ENCODE peak calls at places on chromosomes 6 and 20, in six cellular contexts. One of them, this sample, is unnamed. For H3K4me1, the result is how much of the 10 kb centered on the place peaks cover.

GRCh38 chr20:48949304-48950170 is 28.0 kb downstream of the ARFGEF2 start:
- DNase-seq in BE2C: no peak
- DNase-seq in transverse colon: peak
- DNase-seq in GM23248: no peak
- DNase-seq in thyroid gland: peak
- DNase-seq in colonic mucosa: no peak
- DNase-seq in this sample: no peak

GRCh38 chr6:168374051-168374502 is 54.5 kb upstream of the DACT2 start:
- DNase-seq in thyroid gland: peak
- DNase-seq in BE2C: no peak
- DNase-seq in GM23248: no peak
- DNase-seq in colonic mucosa: no peak
- DNase-seq in transverse colon: no peak
- DNase-seq in this sample: no peak

GRCh38 chr6:4347877-4348276 is 212.5 kb upstream of the ECI2 start:
- DNase-seq in BE2C: no peak
- DNase-seq in thyroid gland: no peak
- DNase-seq in colonic mucosa: no peak
- DNase-seq in GM23248: no peak
- DNase-seq in transverse colon: no peak
- DNase-seq in this sample: no peak

GRCh38 chr20:1562622-1563021 is 5.1 kb upstream of the SIRPD start:
- DNase-seq in GM23248: no peak
- DNase-seq in BE2C: no peak
- DNase-seq in colonic mucosa: no peak
- DNase-seq in thyroid gland: no peak
- DNase-seq in transverse colon: no peak
- DNase-seq in this sample: no peak

GRCh38 chr6:10258341-10258740 is 156.5 kb downstream of the TFAP2A start:
- DNase-seq in transverse colon: no peak
- DNase-seq in colonic mucosa: no peak
- DNase-seq in thyroid gland: no peak
- DNase-seq in GM23248: no peak
- DNase-seq in BE2C: no peak
- DNase-seq in this sample: no peak

GRCh38 chr6:53771780-53772624 is 22.8 kb upstream of the LRRC1 start:
- DNase-seq in BE2C: no peak
- DNase-seq in colonic mucosa: no peak
- DNase-seq in GM23248: peak
- DNase-seq in thyroid gland: no peak
- DNase-seq in transverse colon: no peak
- DNase-seq in this sample: no peak

GRCh38 chr6:53436904-53437303 is 88.2 kb upstream of the ELOVL5 start:
- DNase-seq in GM23248: peak
- DNase-seq in transverse colon: no peak
- DNase-seq in colonic mucosa: no peak
- DNase-seq in thyroid gland: no peak
- DNase-seq in BE2C: no peak
- DNase-seq in this sample: no peak

GRCh38 chr6:155495011-155495768 is 39.6 kb upstream of the NOX3 start:
- DNase-seq in BE2C: peak
- DNase-seq in transverse colon: peak
- DNase-seq in GM23248: peak
- DNase-seq in thyroid gland: peak
- DNase-seq in colonic mucosa: peak
- DNase-seq in this sample: no peak

GRCh38 chr6:165849539-165850430 is 186.7 kb upstream of the PDE10A start:
- DNase-seq in GM23248: peak
- DNase-seq in thyroid gland: peak
- DNase-seq in transverse colon: no peak
- DNase-seq in colonic mucosa: no peak
- DNase-seq in BE2C: no peak
- DNase-seq in this sample: no peak

GRCh38 chr6:107606407-107606806 is 116.5 kb downstream of the SOBP start:
- DNase-seq in transverse colon: no peak
- DNase-seq in colonic mucosa: no peak
- DNase-seq in GM23248: no peak
- DNase-seq in thyroid gland: no peak
- DNase-seq in BE2C: no peak
- DNase-seq in this sample: no peak

GRCh38 chr6:107603029-107603428 is 113.1 kb downstream of the SOBP start:
- DNase-seq in colonic mucosa: no peak
- DNase-seq in transverse colon: no peak
- DNase-seq in thyroid gland: no peak
- DNase-seq in GM23248: no peak
- DNase-seq in BE2C: no peak
- DNase-seq in this sample: no peak

GRCh38 chr6:107604549-107604948 is 114.6 kb downstream of the SOBP start:
- DNase-seq in transverse colon: no peak
- DNase-seq in BE2C: no peak
- DNase-seq in GM23248: no peak
- DNase-seq in thyroid gland: no peak
- DNase-seq in colonic mucosa: no peak
- DNase-seq in this sample: no peak

GRCh38 chr6:107611060-107611824 is 121.3 kb downstream of the SOBP start:
- DNase-seq in thyroid gland: no peak
- DNase-seq in colonic mucosa: no peak
- DNase-seq in transverse colon: no peak
- DNase-seq in GM23248: no peak
- DNase-seq in BE2C: no peak
- DNase-seq in this sample: no peak

DNA sequence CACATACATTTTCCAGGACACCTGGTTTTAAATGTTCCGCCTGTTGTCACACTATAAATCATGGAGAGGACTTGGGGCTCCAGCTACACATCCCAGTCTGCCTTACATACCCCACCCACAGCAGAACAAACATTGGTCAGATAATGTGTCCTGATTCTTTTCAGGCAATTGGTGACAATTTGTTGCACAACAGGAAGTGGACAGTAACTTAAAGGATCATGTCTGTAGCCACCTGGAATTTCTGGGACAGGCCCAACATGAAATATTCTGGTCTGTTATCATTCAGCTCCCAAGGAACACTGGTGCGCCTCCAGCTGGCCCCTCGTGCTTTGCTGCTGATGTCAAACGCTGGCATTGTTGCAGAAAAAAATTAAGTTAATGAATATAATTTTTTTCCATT is 117.2 kb downstream of the SOBP start:
- DNase-seq in thyroid gland: no peak
- DNase-seq in colonic mucosa: no peak
- DNase-seq in GM23248: no peak
- DNase-seq in BE2C: no peak
- DNase-seq in transverse colon: no peak
- DNase-seq in this sample: peak
- H3K4me1 ChIP-seq in thyroid gland: under half
- H3K4me1 ChIP-seq in colonic mucosa: under half
- H3K4me1 ChIP-seq in GM23248: under half
- H3K4me1 ChIP-seq in BE2C: under half
- H3K4me1 ChIP-seq in transverse colon: under half
- H3K4me1 ChIP-seq in this sample: under half

GRCh38 chr6:56685102-56685733 is 42.5 kb upstream of the DST start:
- DNase-seq in GM23248: no peak
- DNase-seq in colonic mucosa: no peak
- DNase-seq in thyroid gland: no peak
- DNase-seq in BE2C: no peak
- DNase-seq in transverse colon: no peak
- DNase-seq in this sample: no peak
- H3K4me1 ChIP-seq in GM23248: half or more
- H3K4me1 ChIP-seq in colonic mucosa: under half
- H3K4me1 ChIP-seq in thyroid gland: under half
- H3K4me1 ChIP-seq in BE2C: under half
- H3K4me1 ChIP-seq in transverse colon: under half
- H3K4me1 ChIP-seq in this sample: under half

DNA sequence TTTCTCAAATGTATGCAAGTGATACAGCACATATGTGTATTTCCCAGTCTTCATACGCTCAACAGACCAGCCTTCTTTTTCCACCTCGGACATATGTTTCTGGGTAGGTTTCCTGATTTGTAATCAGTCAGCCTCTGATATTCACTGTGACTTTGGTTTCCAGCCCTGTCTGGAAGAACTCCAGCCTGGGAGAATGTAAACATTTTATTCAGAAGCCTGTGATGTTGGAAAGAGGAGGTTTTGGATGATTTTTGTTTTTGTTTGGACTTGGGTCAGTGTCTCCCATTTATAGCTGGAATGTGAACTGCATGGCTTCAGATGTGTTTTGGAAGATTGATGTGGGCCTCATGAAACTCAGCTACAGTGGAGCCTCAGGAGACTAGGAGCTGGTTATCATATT is 172.2 kb upstream of the CENPW start:
- DNase-seq in GM23248: no peak
- DNase-seq in transverse colon: no peak
- DNase-seq in BE2C: no peak
- DNase-seq in colonic mucosa: no peak
- DNase-seq in thyroid gland: no peak
- DNase-seq in this sample: no peak
- H3K4me1 ChIP-seq in GM23248: under half
- H3K4me1 ChIP-seq in transverse colon: under half
- H3K4me1 ChIP-seq in BE2C: under half
- H3K4me1 ChIP-seq in colonic mucosa: under half
- H3K4me1 ChIP-seq in thyroid gland: under half
- H3K4me1 ChIP-seq in this sample: under half

GRCh38 chr20:63732118-63733095 is 4.1 kb upstream of the LIME1 start:
- DNase-seq in thyroid gland: no peak
- DNase-seq in colonic mucosa: no peak
- DNase-seq in BE2C: no peak
- DNase-seq in transverse colon: no peak
- DNase-seq in GM23248: no peak
- DNase-seq in this sample: no peak

GRCh38 chr20:63734111-63734945 is 2.1 kb upstream of the LIME1 start:
- DNase-seq in BE2C: no peak
- DNase-seq in colonic mucosa: no peak
- DNase-seq in thyroid gland: no peak
- DNase-seq in GM23248: no peak
- DNase-seq in transverse colon: no peak
- DNase-seq in this sample: no peak

GRCh38 chr20:63733117-63733516 is 3.3 kb upstream of the LIME1 start:
- DNase-seq in thyroid gland: no peak
- DNase-seq in GM23248: no peak
- DNase-seq in transverse colon: no peak
- DNase-seq in BE2C: no peak
- DNase-seq in colonic mucosa: no peak
- DNase-seq in this sample: no peak

GRCh38 chr20:63734946-63735858 is 1.3 kb upstream of the LIME1 start:
- DNase-seq in GM23248: no peak
- DNase-seq in BE2C: no peak
- DNase-seq in transverse colon: no peak
- DNase-seq in thyroid gland: no peak
- DNase-seq in colonic mucosa: no peak
- DNase-seq in this sample: peak

GRCh38 chr20:63733579-63734081 is 2.8 kb upstream of the LIME1 start:
- DNase-seq in thyroid gland: no peak
- DNase-seq in colonic mucosa: no peak
- DNase-seq in GM23248: no peak
- DNase-seq in BE2C: no peak
- DNase-seq in transverse colon: no peak
- DNase-seq in this sample: peak
- H3K4me1 ChIP-seq in thyroid gland: under half
- H3K4me1 ChIP-seq in colonic mucosa: under half
- H3K4me1 ChIP-seq in GM23248: under half
- H3K4me1 ChIP-seq in BE2C: under half
- H3K4me1 ChIP-seq in transverse colon: under half
- H3K4me1 ChIP-seq in this sample: under half

DNA sequence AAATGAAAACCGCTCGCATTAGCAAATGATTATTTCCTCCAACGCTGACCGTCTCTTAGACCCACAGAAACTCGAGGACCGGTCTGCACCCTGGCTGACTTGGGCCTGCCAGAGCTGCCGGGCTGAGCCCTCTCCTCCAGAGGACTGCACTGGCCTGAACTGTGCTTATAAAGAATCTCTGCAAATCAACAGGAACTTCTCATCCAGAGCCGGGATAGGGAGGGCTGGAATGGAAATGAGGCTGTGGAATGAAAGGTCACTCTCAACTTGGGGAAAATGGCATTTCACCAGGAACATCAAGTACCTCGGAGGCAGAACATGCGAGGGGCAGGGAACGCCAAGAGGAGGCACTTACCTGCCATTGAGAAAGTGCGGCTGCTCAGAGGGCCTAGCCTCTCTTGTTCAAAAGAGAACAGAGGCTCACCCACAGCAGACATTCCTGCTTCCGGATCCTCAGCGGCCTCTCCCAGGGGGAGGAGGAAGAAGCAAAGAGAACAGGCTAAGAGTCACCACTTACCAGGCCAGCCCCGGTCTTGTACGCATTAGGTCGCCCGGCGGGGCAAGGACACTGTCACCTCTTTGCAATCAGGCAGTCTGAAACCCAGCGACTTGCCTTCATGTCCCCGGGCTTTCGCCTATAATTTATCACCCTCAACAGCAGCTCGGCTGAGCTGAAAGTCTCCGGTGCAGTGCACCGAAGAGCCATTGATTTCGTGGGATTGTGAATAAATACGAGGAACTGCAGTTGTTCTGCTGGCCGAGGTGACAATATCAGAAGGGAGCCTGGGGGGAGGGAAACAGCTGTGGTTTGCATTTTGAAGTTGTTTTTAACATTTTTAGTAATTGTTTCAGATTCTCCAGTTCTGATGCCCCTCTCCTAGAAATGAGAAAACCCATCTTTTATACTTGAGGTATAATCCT is 37.6 kb downstream of the ZMYND8 start:
- DNase-seq in BE2C: peak
- DNase-seq in transverse colon: peak
- DNase-seq in colonic mucosa: peak
- DNase-seq in GM23248: peak
- DNase-seq in thyroid gland: peak
- DNase-seq in this sample: peak
- H3K4me1 ChIP-seq in BE2C: under half
- H3K4me1 ChIP-seq in transverse colon: half or more
- H3K4me1 ChIP-seq in colonic mucosa: under half
- H3K4me1 ChIP-seq in GM23248: half or more
- H3K4me1 ChIP-seq in thyroid gland: half or more
- H3K4me1 ChIP-seq in this sample: half or more

GRCh38 chr6:30759575-30760239 is 15.4 kb upstream of the IER3 start:
- DNase-seq in BE2C: no peak
- DNase-seq in GM23248: peak
- DNase-seq in thyroid gland: no peak
- DNase-seq in colonic mucosa: no peak
- DNase-seq in transverse colon: no peak
- DNase-seq in this sample: no peak

GRCh38 chr6:30761791-30762429 is 17.6 kb upstream of the IER3 start:
- DNase-seq in GM23248: no peak
- DNase-seq in BE2C: no peak
- DNase-seq in transverse colon: no peak
- DNase-seq in thyroid gland: no peak
- DNase-seq in colonic mucosa: no peak
- DNase-seq in this sample: no peak

GRCh38 chr6:30760537-30760936 is 16.2 kb upstream of the IER3 start:
- DNase-seq in GM23248: no peak
- DNase-seq in BE2C: no peak
- DNase-seq in thyroid gland: no peak
- DNase-seq in colonic mucosa: no peak
- DNase-seq in transverse colon: no peak
- DNase-seq in this sample: no peak

GRCh38 chr6:30754631-30755030 is 10.3 kb upstream of the IER3 start:
- DNase-seq in GM23248: peak
- DNase-seq in thyroid gland: no peak
- DNase-seq in colonic mucosa: no peak
- DNase-seq in BE2C: no peak
- DNase-seq in transverse colon: no peak
- DNase-seq in this sample: no peak

GRCh38 chr6:30757261-30757935 is 13.1 kb upstream of the IER3 start:
- DNase-seq in GM23248: no peak
- DNase-seq in BE2C: no peak
- DNase-seq in transverse colon: no peak
- DNase-seq in thyroid gland: no peak
- DNase-seq in colonic mucosa: no peak
- DNase-seq in this sample: no peak
- H3K4me1 ChIP-seq in GM23248: half or more
- H3K4me1 ChIP-seq in BE2C: under half
- H3K4me1 ChIP-seq in transverse colon: under half
- H3K4me1 ChIP-seq in thyroid gland: under half
- H3K4me1 ChIP-seq in colonic mucosa: under half
- H3K4me1 ChIP-seq in this sample: under half

GRCh38 chr20:33668087-33668790 is 1.5 kb downstream of the ACTL10 start:
- DNase-seq in colonic mucosa: peak
- DNase-seq in GM23248: peak
- DNase-seq in transverse colon: no peak
- DNase-seq in BE2C: no peak
- DNase-seq in thyroid gland: no peak
- DNase-seq in this sample: peak
- H3K4me1 ChIP-seq in colonic mucosa: under half
- H3K4me1 ChIP-seq in GM23248: under half
- H3K4me1 ChIP-seq in transverse colon: under half
- H3K4me1 ChIP-seq in BE2C: under half
- H3K4me1 ChIP-seq in thyroid gland: under half
- H3K4me1 ChIP-seq in this sample: under half